ENCODE peak calls at places on chromosome 13, in eight cellular contexts. One of them, this sample, is unnamed.

GRCh38 chr13:74662895-74663294 is 528.7 kb upstream of the KLF12 start:
- DNase-seq in stimulated activated CD4-positive, alpha-beta T cell treated with anti-CD3 and anti-CD28 coated beads, Interleukin-15, amount 100 ng/mL, for 48 hours: no peak
- DNase-seq in AG04449: no peak
- DNase-seq in keratinocyte: no peak
- DNase-seq in nephron progenitor cell: no peak
- DNase-seq in EL: no peak
- DNase-seq in kidney: peak
- DNase-seq in A549: no peak
- DNase-seq in this sample: no peak

GRCh38 chr13:104256701-104257100 is 1190.5 kb upstream of the SLC10A2 start:
- DNase-seq in stimulated activated CD4-positive, alpha-beta T cell treated with anti-CD3 and anti-CD28 coated beads, Interleukin-15, amount 100 ng/mL, for 48 hours: no peak
- DNase-seq in AG04449: no peak
- DNase-seq in keratinocyte: no peak
- DNase-seq in nephron progenitor cell: no peak
- DNase-seq in EL: no peak
- DNase-seq in kidney: no peak
- DNase-seq in A549: no peak
- DNase-seq in this sample: no peak

GRCh38 chr13:33799950-33800592 is 17.9 kb upstream of the RFC3 start:
- DNase-seq in stimulated activated CD4-positive, alpha-beta T cell treated with anti-CD3 and anti-CD28 coated beads, Interleukin-15, amount 100 ng/mL, for 48 hours: no peak
- DNase-seq in AG04449: peak
- DNase-seq in keratinocyte: no peak
- DNase-seq in nephron progenitor cell: no peak
- DNase-seq in EL: peak
- DNase-seq in kidney: no peak
- DNase-seq in A549: no peak
- DNase-seq in this sample: peak

GRCh38 chr13:30132623-30133553 is 174.5 kb downstream of the KATNAL1 start:
- DNase-seq in stimulated activated CD4-positive, alpha-beta T cell treated with anti-CD3 and anti-CD28 coated beads, Interleukin-15, amount 100 ng/mL, for 48 hours: peak
- DNase-seq in AG04449: peak
- DNase-seq in keratinocyte: peak
- DNase-seq in nephron progenitor cell: peak
- DNase-seq in EL: peak
- DNase-seq in kidney: peak
- DNase-seq in A549: peak
- DNase-seq in this sample: peak

GRCh38 chr13:106418556-106418955 is 116.9 kb downstream of the EFNB2 start:
- DNase-seq in stimulated activated CD4-positive, alpha-beta T cell treated with anti-CD3 and anti-CD28 coated beads, Interleukin-15, amount 100 ng/mL, for 48 hours: no peak
- DNase-seq in AG04449: peak
- DNase-seq in keratinocyte: no peak
- DNase-seq in nephron progenitor cell: no peak
- DNase-seq in EL: peak
- DNase-seq in kidney: no peak
- DNase-seq in A549: no peak
- DNase-seq in this sample: no peak

GRCh38 chr13:70784590-70784989 is 676.3 kb upstream of the KLHL1 start:
- DNase-seq in stimulated activated CD4-positive, alpha-beta T cell treated with anti-CD3 and anti-CD28 coated beads, Interleukin-15, amount 100 ng/mL, for 48 hours: no peak
- DNase-seq in AG04449: no peak
- DNase-seq in keratinocyte: no peak
- DNase-seq in nephron progenitor cell: no peak
- DNase-seq in EL: no peak
- DNase-seq in kidney: no peak
- DNase-seq in A549: no peak
- DNase-seq in this sample: no peak

GRCh38 chr13:18232994-18233782 is 948.4 kb downstream of the TUBA3C start:
- DNase-seq in stimulated activated CD4-positive, alpha-beta T cell treated with anti-CD3 and anti-CD28 coated beads, Interleukin-15, amount 100 ng/mL, for 48 hours: no peak
- DNase-seq in AG04449: no peak
- DNase-seq in keratinocyte: no peak
- DNase-seq in nephron progenitor cell: no peak
- DNase-seq in EL: no peak
- DNase-seq in kidney: no peak
- DNase-seq in A549: no peak
- DNase-seq in this sample: no peak

GRCh38 chr13:45682494-45683008 is 19.6 kb upstream of the CBY2 start:
- DNase-seq in stimulated activated CD4-positive, alpha-beta T cell treated with anti-CD3 and anti-CD28 coated beads, Interleukin-15, amount 100 ng/mL, for 48 hours: no peak
- DNase-seq in AG04449: no peak
- DNase-seq in keratinocyte: no peak
- DNase-seq in nephron progenitor cell: no peak
- DNase-seq in EL: no peak
- DNase-seq in kidney: no peak
- DNase-seq in A549: no peak
- DNase-seq in this sample: no peak

GRCh38 chr13:46749951-46750350 is 47.0 kb downstream of the ESD start:
- DNase-seq in stimulated activated CD4-positive, alpha-beta T cell treated with anti-CD3 and anti-CD28 coated beads, Interleukin-15, amount 100 ng/mL, for 48 hours: no peak
- DNase-seq in AG04449: no peak
- DNase-seq in keratinocyte: no peak
- DNase-seq in nephron progenitor cell: no peak
- DNase-seq in EL: peak
- DNase-seq in kidney: no peak
- DNase-seq in A549: no peak
- DNase-seq in this sample: no peak

GRCh38 chr13:72565893-72566292 is 161.5 kb downstream of the MZT1 start:
- DNase-seq in stimulated activated CD4-positive, alpha-beta T cell treated with anti-CD3 and anti-CD28 coated beads, Interleukin-15, amount 100 ng/mL, for 48 hours: no peak
- DNase-seq in AG04449: no peak
- DNase-seq in keratinocyte: no peak
- DNase-seq in nephron progenitor cell: peak
- DNase-seq in EL: peak
- DNase-seq in kidney: no peak
- DNase-seq in A549: no peak
- DNase-seq in this sample: peak

GRCh38 chr13:51221674-51222509 is at the start of gene FAM124A:
- DNase-seq in stimulated activated CD4-positive, alpha-beta T cell treated with anti-CD3 and anti-CD28 coated beads, Interleukin-15, amount 100 ng/mL, for 48 hours: no peak
- DNase-seq in AG04449: no peak
- DNase-seq in keratinocyte: no peak
- DNase-seq in nephron progenitor cell: peak
- DNase-seq in EL: peak
- DNase-seq in kidney: peak
- DNase-seq in A549: peak
- DNase-seq in this sample: peak

GRCh38 chr13:50080856-50081105 is 65.5 kb downstream of the KCNRG start:
- DNase-seq in stimulated activated CD4-positive, alpha-beta T cell treated with anti-CD3 and anti-CD28 coated beads, Interleukin-15, amount 100 ng/mL, for 48 hours: no peak
- DNase-seq in AG04449: no peak
- DNase-seq in keratinocyte: no peak
- DNase-seq in nephron progenitor cell: no peak
- DNase-seq in EL: peak
- DNase-seq in kidney: no peak
- DNase-seq in A549: no peak
- DNase-seq in this sample: no peak

GRCh38 chr13:30963794-30964193 is 31.3 kb downstream of the TEX26 start:
- DNase-seq in stimulated activated CD4-positive, alpha-beta T cell treated with anti-CD3 and anti-CD28 coated beads, Interleukin-15, amount 100 ng/mL, for 48 hours: no peak
- DNase-seq in AG04449: no peak
- DNase-seq in keratinocyte: no peak
- DNase-seq in nephron progenitor cell: peak
- DNase-seq in EL: no peak
- DNase-seq in kidney: no peak
- DNase-seq in A549: no peak
- DNase-seq in this sample: no peak

GRCh38 chr13:46015374-46015773 is 37.2 kb downstream of the ZC3H13 start:
- DNase-seq in stimulated activated CD4-positive, alpha-beta T cell treated with anti-CD3 and anti-CD28 coated beads, Interleukin-15, amount 100 ng/mL, for 48 hours: no peak
- DNase-seq in AG04449: no peak
- DNase-seq in keratinocyte: no peak
- DNase-seq in nephron progenitor cell: no peak
- DNase-seq in EL: no peak
- DNase-seq in kidney: no peak
- DNase-seq in A549: no peak
- DNase-seq in this sample: no peak

GRCh38 chr13:79075703-79076102 is 330.4 kb downstream of the RBM26 start:
- DNase-seq in stimulated activated CD4-positive, alpha-beta T cell treated with anti-CD3 and anti-CD28 coated beads, Interleukin-15, amount 100 ng/mL, for 48 hours: no peak
- DNase-seq in AG04449: no peak
- DNase-seq in keratinocyte: no peak
- DNase-seq in nephron progenitor cell: no peak
- DNase-seq in EL: no peak
- DNase-seq in kidney: no peak
- DNase-seq in A549: no peak
- DNase-seq in this sample: no peak

GRCh38 chr13:93169980-93170379 is 56.6 kb upstream of the GPC6 start:
- DNase-seq in stimulated activated CD4-positive, alpha-beta T cell treated with anti-CD3 and anti-CD28 coated beads, Interleukin-15, amount 100 ng/mL, for 48 hours: no peak
- DNase-seq in AG04449: peak
- DNase-seq in keratinocyte: peak
- DNase-seq in nephron progenitor cell: no peak
- DNase-seq in EL: peak
- DNase-seq in kidney: no peak
- DNase-seq in A549: no peak
- DNase-seq in this sample: no peak

GRCh38 chr13:20826301-20826700 is 52.5 kb upstream of the EEF1AKMT1 start:
- DNase-seq in stimulated activated CD4-positive, alpha-beta T cell treated with anti-CD3 and anti-CD28 coated beads, Interleukin-15, amount 100 ng/mL, for 48 hours: no peak
- DNase-seq in AG04449: no peak
- DNase-seq in keratinocyte: no peak
- DNase-seq in nephron progenitor cell: no peak
- DNase-seq in EL: no peak
- DNase-seq in kidney: no peak
- DNase-seq in A549: no peak
- DNase-seq in this sample: no peak

GRCh38 chr13:75423946-75424345 is 58.0 kb downstream of the TBC1D4 start:
- DNase-seq in stimulated activated CD4-positive, alpha-beta T cell treated with anti-CD3 and anti-CD28 coated beads, Interleukin-15, amount 100 ng/mL, for 48 hours: no peak
- DNase-seq in AG04449: no peak
- DNase-seq in keratinocyte: no peak
- DNase-seq in nephron progenitor cell: no peak
- DNase-seq in EL: no peak
- DNase-seq in kidney: no peak
- DNase-seq in A549: no peak
- DNase-seq in this sample: no peak

GRCh38 chr13:48403151-48403631 is 9.7 kb downstream of the LPAR6 start:
- DNase-seq in stimulated activated CD4-positive, alpha-beta T cell treated with anti-CD3 and anti-CD28 coated beads, Interleukin-15, amount 100 ng/mL, for 48 hours: no peak
- DNase-seq in AG04449: no peak
- DNase-seq in keratinocyte: no peak
- DNase-seq in nephron progenitor cell: no peak
- DNase-seq in EL: no peak
- DNase-seq in kidney: no peak
- DNase-seq in A549: no peak
- DNase-seq in this sample: no peak

GRCh38 chr13:37944476-37945442 is 75.2 kb upstream of the TRPC4 start:
- DNase-seq in stimulated activated CD4-positive, alpha-beta T cell treated with anti-CD3 and anti-CD28 coated beads, Interleukin-15, amount 100 ng/mL, for 48 hours: no peak
- DNase-seq in AG04449: no peak
- DNase-seq in keratinocyte: no peak
- DNase-seq in nephron progenitor cell: no peak
- DNase-seq in EL: no peak
- DNase-seq in kidney: no peak
- DNase-seq in A549: no peak
- DNase-seq in this sample: no peak

GRCh38 chr13:108120332-108120731 is 95.0 kb downstream of the LIG4 start:
- DNase-seq in stimulated activated CD4-positive, alpha-beta T cell treated with anti-CD3 and anti-CD28 coated beads, Interleukin-15, amount 100 ng/mL, for 48 hours: no peak
- DNase-seq in AG04449: no peak
- DNase-seq in keratinocyte: no peak
- DNase-seq in nephron progenitor cell: no peak
- DNase-seq in EL: no peak
- DNase-seq in kidney: no peak
- DNase-seq in A549: no peak
- DNase-seq in this sample: no peak

GRCh38 chr13:55013051-55013450 is 1984.4 kb downstream of the OLFM4 start:
- DNase-seq in stimulated activated CD4-positive, alpha-beta T cell treated with anti-CD3 and anti-CD28 coated beads, Interleukin-15, amount 100 ng/mL, for 48 hours: no peak
- DNase-seq in AG04449: no peak
- DNase-seq in keratinocyte: no peak
- DNase-seq in nephron progenitor cell: peak
- DNase-seq in EL: no peak
- DNase-seq in kidney: no peak
- DNase-seq in A549: no peak
- DNase-seq in this sample: no peak

GRCh38 chr13:101817898-101818297 is 365.4 kb downstream of the ITGBL1 start:
- DNase-seq in stimulated activated CD4-positive, alpha-beta T cell treated with anti-CD3 and anti-CD28 coated beads, Interleukin-15, amount 100 ng/mL, for 48 hours: no peak
- DNase-seq in AG04449: no peak
- DNase-seq in keratinocyte: no peak
- DNase-seq in nephron progenitor cell: no peak
- DNase-seq in EL: no peak
- DNase-seq in kidney: no peak
- DNase-seq in A549: no peak
- DNase-seq in this sample: no peak

This sample was measured in HAP-1.